ENCODE peak calls at places on chromosomes 16 and 17, in six cellular contexts. T is GM12878, J is IMR-90, C is PC-3, F is kidney, G is trophoblast cell. U is an unnamed sample. For H3K4me1, the result is how much of the 10 kb centered on the place peaks cover.

GRCh38 chr16:66524601-66525164 is 25.2 kb downstream of the TK2 start:
- DNase-seq in T (peak), J (no peak), C (no peak), F (no peak), G (no peak), U (no peak)

GRCh38 chr17:37176683-37177082 is 199.1 kb upstream of the C17orf78 start:
- DNase-seq in T (no peak), J (peak), C (peak), F (no peak), G (no peak), U (peak)

GRCh38 chr16:1981398-1981836 is at the start of gene NOXO1:
- DNase-seq in T (no peak), J (no peak), C (no peak), F (no peak), G (no peak), U (no peak)

GRCh38 chr17:66302761-66303626 is 581 bp downstream of the PRKCA start:
- DNase-seq in T (no peak), J (peak), C (peak), F (peak), G (peak), U (peak)

GRCh38 chr16:88870608-88871348 is 4.3 kb upstream of the PABPN1L start:
- DNase-seq in T (no peak), J (no peak), C (no peak), F (no peak), G (no peak), U (no peak)

GRCh38 chr17:2892305-2892971 is 96.2 kb downstream of the RAP1GAP2 start:
- DNase-seq in T (no peak), J (peak), C (peak), F (no peak), G (peak), U (peak)

GRCh38 chr17:68613739-68614298 is 12.7 kb upstream of the FAM20A start:
- DNase-seq in T (no peak), J (no peak), C (peak), F (no peak), G (peak), U (peak)

GRCh38 chr16:21599994-21600773 is 807 bp downstream of the METTL9 start:
- DNase-seq in T (peak), J (peak), C (peak), F (peak), G (peak), U (peak)

GRCh38 chr17:28725660-28726395 is at the start of gene TLCD1:
- DNase-seq in T (no peak), J (peak), C (peak), F (peak), G (peak), U (peak)

GRCh38 chr17:66548158-66548557 is 245.7 kb downstream of the PRKCA start:
- DNase-seq in T (no peak), J (no peak), C (peak), F (no peak), G (no peak), U (peak)

GRCh38 chr16:17887963-17888362 is 417.2 kb upstream of the XYLT1 start:
- DNase-seq in T (no peak), J (no peak), C (no peak), F (no peak), G (no peak), U (no peak)

GRCh38 chr17:42274812-42275526 is 1.2 kb downstream of the STAT5B start:
- DNase-seq in T (no peak), J (no peak), C (no peak), F (no peak), G (peak), U (no peak)

GRCh38 chr17:36936455-36936934 is 780 bp upstream of the LHX1 start:
- DNase-seq in T (no peak), J (no peak), C (no peak), F (no peak), G (no peak), U (no peak)

GRCh38 chr16:13036600-13036999 is 135.2 kb downstream of the SHISA9 start:
- DNase-seq in T (no peak), J (peak), C (peak), F (no peak), G (peak), U (peak)

GRCh38 chr17:77140878-77141767 is at the start of gene SEC14L1:
- DNase-seq in T (no peak), J (no peak), C (peak), F (peak), G (peak), U (no peak)

GRCh38 chr17:35069311-35069710 is 5.8 kb upstream of the RFFL start:
- DNase-seq in T (no peak), J (peak), C (no peak), F (no peak), G (no peak), U (peak)

GRCh38 chr17:49361902-49362722 is at the start of gene ZNF652:
- DNase-seq in T (peak), J (peak), C (peak), F (peak), G (peak), U (peak)

GRCh38 chr16:67580202-67580601 is 17.9 kb downstream of the CTCF start:
- DNase-seq in T (no peak), J (no peak), C (no peak), F (no peak), G (no peak), U (no peak)

GRCh38 chr17:55660171-55660886 is 62.3 kb downstream of the TMEM100 start:
- DNase-seq in T (no peak), J (no peak), C (no peak), F (no peak), G (no peak), U (peak)

GRCh38 chr16:66478733-66479511 is 51.8 kb downstream of the BEAN1 start:
- DNase-seq in T (peak), J (peak), C (peak), F (peak), G (peak), U (peak)

GRCh38 chr17:65604070-65604469 is 42.6 kb upstream of the AXIN2 start:
- DNase-seq in T (no peak), J (peak), C (peak), F (no peak), G (no peak), U (peak)

GRCh38 chr16:46898006-46898405 is 13.8 kb downstream of the GPT2 start:
- DNase-seq in T (no peak), J (no peak), C (no peak), F (no peak), G (no peak), U (no peak)

GRCh38 chr17:76969598-76970172 is 101.5 kb downstream of the MGAT5B start:
- DNase-seq in T (no peak), J (no peak), C (peak), F (peak), G (peak), U (peak)

GRCh38 chr16:54847207-54847606 is 83.5 kb upstream of the IRX5 start:
- DNase-seq in T (no peak), J (no peak), C (no peak), F (no peak), G (peak), U (no peak)

GRCh38 chr16:75209944-75210343 is 3.0 kb upstream of the CTRB2 start:
- DNase-seq in T (no peak), J (no peak), C (no peak), F (no peak), G (no peak), U (no peak)

GRCh38 chr16:4293822-4294457 is 21.1 kb upstream of the TFAP4 start:
- DNase-seq in T (no peak), J (peak), C (peak), F (peak), G (no peak), U (peak)

GRCh38 chr16:4290236-4290830 is 17.5 kb upstream of the TFAP4 start:
- DNase-seq in T (no peak), J (peak), C (peak), F (no peak), G (peak), U (peak)

GRCh38 chr16:4291699-4292098 is 18.9 kb upstream of the TFAP4 start:
- DNase-seq in T (no peak), J (no peak), C (no peak), F (no peak), G (no peak), U (no peak)

GRCh38 chr16:4297480-4297879 is 18.4 kb upstream of the GLIS2 start:
- DNase-seq in T (no peak), J (no peak), C (no peak), F (no peak), G (no peak), U (no peak)

DNA sequence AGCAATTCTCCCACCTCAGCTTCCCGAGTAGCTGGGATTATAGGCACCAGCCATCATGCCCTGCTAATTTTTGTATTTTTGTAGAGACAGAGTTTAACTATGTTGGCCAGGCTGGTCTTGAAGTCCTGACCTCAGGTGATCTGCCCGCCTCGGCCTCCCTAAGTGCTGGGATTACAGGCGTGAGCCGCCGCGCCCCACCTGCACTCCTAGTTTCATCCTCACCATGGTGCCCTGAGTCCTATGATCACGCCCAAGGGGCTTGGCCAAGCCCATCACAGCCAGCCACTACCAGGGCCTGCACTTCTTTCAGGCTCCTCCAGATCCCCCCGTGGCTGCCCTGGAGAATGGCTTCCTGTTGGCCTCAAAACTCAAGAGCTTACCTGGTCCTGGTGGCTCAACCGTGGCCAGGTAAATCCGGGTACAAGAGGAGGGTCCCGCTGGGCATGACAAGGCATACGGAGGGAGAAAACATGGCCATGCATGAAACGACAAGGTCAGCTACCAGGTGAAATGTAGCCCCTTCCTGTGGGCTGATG is 20.4 kb upstream of the TFAP4 start:
- DNase-seq in T (no peak), J (no peak), C (no peak), F (no peak), G (no peak), U (no peak)
- H3K9ac ChIP-seq in T (no peak), J (no peak), C (no peak), F (no peak), G (no peak), U (no peak)

GRCh38 chr16:50261707-50262235 is 4.6 kb upstream of the ADCY7 start:
- DNase-seq in T (no peak), J (no peak), C (no peak), F (peak), G (no peak), U (no peak)
- H3K4me1 ChIP-seq in T (under half), J (under half), C (under half), F (under half), G (under half), U (under half)

DNA sequence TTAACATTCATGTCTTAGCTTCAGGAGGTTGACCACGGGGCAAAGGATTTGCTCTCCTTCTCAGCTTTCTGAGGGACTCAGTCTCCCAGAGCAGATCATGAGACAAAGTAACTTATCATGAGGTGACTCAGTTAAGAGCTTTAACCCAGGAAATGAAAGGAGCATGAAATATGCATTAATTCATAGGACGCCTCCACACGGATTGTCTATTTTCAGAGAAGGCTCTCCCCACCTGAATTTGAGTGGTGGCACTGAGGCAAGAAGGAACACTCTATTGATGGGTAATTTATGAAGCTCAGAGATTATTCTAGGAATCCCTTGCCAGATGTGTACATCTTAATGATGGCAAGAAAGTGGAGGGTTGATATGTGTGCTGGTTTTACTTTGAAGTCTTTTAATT is 681 bp downstream of the RBFOX1 start:
- DNase-seq in T (no peak), J (no peak), C (no peak), F (no peak), G (no peak), U (no peak)
- H3K9ac ChIP-seq in T (no peak), J (no peak), C (no peak), F (no peak), G (no peak), U (no peak)

GRCh38 chr17:45296003-45296832 is 20.6 kb downstream of the MAP3K14 start:
- DNase-seq in T (no peak), J (peak), C (peak), F (peak), G (no peak), U (peak)

GRCh38 chr17:45296833-45297124 is 20.0 kb downstream of the MAP3K14 start:
- DNase-seq in T (no peak), J (no peak), C (peak), F (no peak), G (no peak), U (no peak)

GRCh38 chr17:45293413-45294211 is 23.2 kb downstream of the MAP3K14 start:
- DNase-seq in T (no peak), J (peak), C (peak), F (peak), G (peak), U (peak)

GRCh38 chr17:45292696-45293412 is 24.0 kb downstream of the MAP3K14 start:
- DNase-seq in T (no peak), J (no peak), C (no peak), F (peak), G (no peak), U (no peak)

DNA sequence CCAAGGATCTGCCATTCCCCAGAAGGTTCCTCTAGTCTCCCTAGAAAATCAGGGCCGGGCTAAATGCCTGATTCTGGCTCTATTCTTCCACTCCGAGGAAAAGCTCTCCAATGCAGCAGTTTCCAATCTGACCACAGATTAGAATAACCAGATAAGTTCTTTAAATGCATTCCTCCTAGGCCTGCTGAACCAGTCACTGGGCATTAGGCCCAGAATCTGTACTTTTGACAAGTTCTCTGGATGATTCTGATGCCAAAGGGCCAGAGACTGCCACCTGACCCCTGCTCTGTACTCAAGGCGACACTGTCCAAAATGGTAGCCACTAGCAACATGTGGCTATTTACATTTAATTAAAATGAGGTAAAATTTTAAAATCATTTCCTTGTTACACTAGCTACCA is 22.3 kb downstream of the MAP3K14 start:
- DNase-seq in T (no peak), J (peak), C (peak), F (peak), G (no peak), U (peak)
- H3K4me1 ChIP-seq in T (half or more), J (under half), C (half or more), F (half or more), G (under half), U (under half)

GRCh38 chr16:4521971-4522623 is 16.5 kb downstream of the CDIP1 start:
- DNase-seq in T (no peak), J (no peak), C (no peak), F (no peak), G (no peak), U (peak)
- H3K9ac ChIP-seq in T (no peak), J (no peak), C (no peak), F (no peak), G (no peak), U (no peak)

DNA sequence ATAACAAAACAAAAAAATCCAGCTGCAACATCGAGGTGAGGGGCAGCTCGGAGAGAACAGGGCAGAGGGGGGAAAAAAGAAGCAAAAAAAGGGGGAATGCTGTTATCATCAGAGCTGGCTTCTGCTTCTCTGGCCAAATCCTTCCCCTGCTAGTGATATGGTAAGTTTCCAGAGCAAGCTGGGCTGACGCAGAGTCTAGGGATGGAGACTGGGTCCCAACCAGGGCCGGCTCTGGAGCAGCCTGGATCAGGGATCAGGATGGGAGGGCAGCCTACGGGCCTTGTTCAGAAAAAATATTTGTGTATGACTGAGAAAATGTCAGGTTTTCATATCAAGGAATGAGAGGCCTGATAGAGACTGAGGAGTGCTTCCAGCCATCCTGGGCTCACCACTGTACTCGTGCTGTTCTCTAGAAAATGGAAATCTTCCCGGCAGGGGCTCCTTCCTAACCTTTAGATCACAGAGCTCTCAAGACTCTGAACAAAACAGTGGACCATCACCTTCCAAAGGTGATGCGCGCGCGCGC is 726 bp upstream of the C1QTNF1 start:
- DNase-seq in T (no peak), J (no peak), C (no peak), F (peak), G (no peak), U (no peak)
- H3K4me1 ChIP-seq in T (under half), J (under half), C (half or more), F (under half), G (under half), U (under half)

DNA sequence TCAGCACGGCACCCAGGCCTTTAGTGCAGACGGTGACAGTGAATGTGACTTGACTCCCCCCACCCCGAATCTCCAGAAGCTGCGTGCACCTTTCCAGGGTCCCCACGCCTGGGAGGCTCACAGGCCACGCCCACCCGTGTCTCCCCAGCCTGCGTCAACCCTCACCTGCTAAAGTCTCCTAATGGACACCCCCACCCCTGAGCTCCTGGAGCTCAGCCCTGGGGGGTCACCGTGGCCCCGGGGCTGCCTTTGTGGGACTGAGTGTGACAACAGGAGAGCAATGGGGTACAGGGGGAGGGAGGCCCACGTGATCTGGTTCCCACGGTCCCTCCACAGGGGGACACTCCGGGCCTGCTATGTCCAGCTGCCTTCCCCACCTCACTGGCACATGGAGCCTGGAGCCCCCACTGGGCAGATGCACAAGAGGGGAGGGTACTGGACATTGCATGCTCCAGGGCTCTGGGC is 7.4 kb upstream of the FASN start:
- DNase-seq in T (no peak), J (no peak), C (no peak), F (peak), G (no peak), U (no peak)
- H3K9ac ChIP-seq in T (peak), J (no peak), C (no peak), F (no peak), G (no peak), U (no peak)

GRCh38 chr17:38898291-38898679 is 27.1 kb upstream of the LASP1NB start:
- DNase-seq in T (no peak), J (no peak), C (no peak), F (no peak), G (no peak), U (no peak)

GRCh38 chr17:38898812-38899348 is 26.5 kb upstream of the LASP1NB start:
- DNase-seq in T (peak), J (no peak), C (peak), F (no peak), G (no peak), U (no peak)

GRCh38 chr17:38896373-38896954 is 26.6 kb downstream of the LASP1 start:
- DNase-seq in T (no peak), J (peak), C (no peak), F (no peak), G (no peak), U (no peak)

GRCh38 chr17:38897671-38898290 is 27.6 kb upstream of the LASP1NB start:
- DNase-seq in T (no peak), J (no peak), C (no peak), F (no peak), G (no peak), U (no peak)

DNA sequence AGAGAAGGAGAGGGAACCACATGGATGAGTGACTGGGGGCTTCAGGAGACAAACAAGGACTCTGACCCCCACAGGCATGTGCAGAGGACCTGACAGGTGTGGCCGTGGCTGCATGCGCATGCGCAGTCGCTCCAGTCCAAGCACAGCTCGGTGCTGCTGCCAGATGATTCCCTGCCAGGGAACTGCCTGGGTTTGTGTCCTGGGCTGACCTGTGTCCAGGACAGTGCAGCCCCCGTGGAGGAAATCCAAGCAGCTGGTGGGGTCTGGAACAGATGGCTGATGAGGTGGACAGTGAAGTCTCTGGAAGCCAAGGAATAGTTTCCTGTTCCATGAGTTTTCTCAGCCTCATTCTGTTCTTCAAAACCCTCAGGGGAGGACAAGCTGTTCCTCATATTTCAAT is 27.3 kb downstream of the LASP1 start:
- DNase-seq in T (no peak), J (peak), C (no peak), F (no peak), G (no peak), U (no peak)
- H3K4me1 ChIP-seq in T (under half), J (under half), C (under half), F (half or more), G (under half), U (under half)

DNA sequence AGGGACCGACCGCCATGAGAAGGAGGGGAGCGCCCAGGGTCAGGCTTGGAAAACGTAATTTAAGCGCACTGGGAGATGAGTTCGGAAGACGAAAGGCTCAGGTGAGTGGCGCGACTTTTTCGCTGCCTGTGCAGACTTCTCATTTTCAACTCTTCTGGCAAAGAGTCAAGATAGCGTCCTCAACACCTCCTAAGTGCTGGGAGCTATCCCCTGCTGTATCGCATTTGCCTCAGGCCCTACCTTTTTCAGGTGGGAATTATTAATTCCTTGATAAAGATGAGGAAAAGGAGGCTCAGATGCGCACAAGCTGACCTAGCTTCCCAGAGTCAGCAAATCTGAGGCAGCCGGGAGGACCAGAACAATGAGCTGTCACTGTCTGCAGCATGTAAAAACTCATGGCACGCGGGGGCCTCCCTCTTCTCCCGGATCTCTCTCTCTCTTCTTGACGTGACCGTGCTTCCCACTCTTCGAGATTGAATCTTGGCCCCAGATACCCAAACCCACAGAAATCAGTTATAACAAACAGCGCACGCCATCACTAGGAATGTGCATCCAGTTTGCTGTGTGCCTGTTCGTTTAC is 496 bp upstream of the ADAMTS18 start:
- DNase-seq in T (no peak), J (no peak), C (no peak), F (no peak), G (no peak), U (no peak)
- H3K9ac ChIP-seq in T (no peak), J (no peak), C (no peak), F (no peak), G (peak), U (no peak)

GRCh38 chr17:40580140-40580539 is 14.9 kb upstream of the CCR7 start:
- DNase-seq in T (no peak), J (no peak), C (no peak), F (no peak), G (no peak), U (no peak)
- H3K4me1 ChIP-seq in T (under half), J (under half), C (under half), F (under half), G (under half), U (under half)